ENCODE peak calls at places on chromosomes 4 and X, in eight cellular contexts. I is OCI-LY7, F is HCT116, U is SK-N-SH, B is breast epithelium, K is fibroblast of villous mesenchyme, Y is cardiac muscle cell, E is fibroblast of the aortic adventitia. M is an unnamed sample.

GRCh38 chr4:2785613-2786012 is 7.3 kb upstream of the SH3BP2 start:
- DNase-seq in I (peak; percentile 89), F (no peak), U (no peak), B (no peak), K (no peak), Y (no peak), E (no peak), M (no peak)

GRCh38 chr4:92163348-92163747 is 140.4 kb upstream of the GRID2 start:
- DNase-seq in I (peak; percentile 14), F (peak; percentile 16), U (no peak), B (no peak), K (no peak), Y (peak; percentile 6), E (peak; percentile 6), M (peak; percentile 17)

GRCh38 chrX:38304010-38304409 is 23.3 kb downstream of the RPGR start:
- DNase-seq in I (peak; percentile 11), F (no peak), U (no peak), B (no peak), K (no peak), Y (peak; percentile 46), E (peak; percentile 22), M (peak; percentile 61)

GRCh38 chr4:150145090-150145949 is 67.1 kb downstream of the DCLK2 start:
- DNase-seq in I (no peak), F (no peak), U (no peak), B (no peak), K (no peak), Y (no peak), E (peak; percentile 60), M (no peak)

GRCh38 chrX:111445485-111445884 is 33.5 kb upstream of the DCX start:
- DNase-seq in I (peak; percentile 40), F (peak; percentile 15), U (peak; percentile 16), B (no peak), K (peak; percentile 38), Y (peak; percentile 42), E (peak; percentile 46), M (peak; percentile 50)

GRCh38 chr4:151801547-151802516 is 41.0 kb upstream of the GATB start:
- DNase-seq in I (peak; percentile 56), F (peak; percentile 51), U (peak; percentile 59), B (no peak), K (peak; percentile 64), Y (peak; percentile 60), E (peak; percentile 46), M (peak; percentile 54)

GRCh38 chr4:6345096-6345830 is 75.6 kb downstream of the WFS1 start:
- DNase-seq in I (no peak), F (no peak), U (no peak), B (no peak), K (no peak), Y (no peak), E (no peak), M (no peak)

GRCh38 chrX:67317725-67318124 is 226.1 kb upstream of the AR start:
- DNase-seq in I (no peak), F (no peak), U (no peak), B (no peak), K (no peak), Y (no peak), E (no peak), M (no peak)

GRCh38 chr4:4457803-4458550 is 71.1 kb downstream of the NSG1 start:
- DNase-seq in I (no peak), F (no peak), U (no peak), B (no peak), K (peak; percentile 33), Y (peak; percentile 21), E (no peak), M (peak; percentile 34)

DNA sequence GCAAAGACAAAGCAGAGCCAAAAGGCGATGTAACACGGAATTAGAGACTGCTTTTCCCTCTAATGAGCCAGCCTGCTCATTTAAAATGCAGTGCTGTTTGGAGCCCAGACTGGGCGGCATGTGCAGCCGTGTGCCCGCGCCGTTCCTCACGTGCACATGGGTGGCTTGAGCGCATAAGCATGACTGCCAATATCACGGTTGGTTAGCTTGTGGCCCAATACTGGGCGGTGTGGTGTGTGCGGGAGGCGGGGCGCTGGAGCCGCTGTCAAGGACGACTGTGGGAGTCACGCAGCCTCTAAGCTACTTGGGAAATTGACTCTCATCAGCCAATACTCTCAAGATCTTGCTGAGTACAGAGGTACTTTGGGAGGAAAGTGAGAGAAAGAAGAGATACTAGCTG is 86.9 kb upstream of the SCOC start:
- DNase-seq in I (no peak), F (no peak), U (peak; percentile 66), B (no peak), K (no peak), Y (no peak), E (no peak), M (no peak)
- H3K4me3 ChIP-seq in I (no peak overlapping the region), F (no peak overlapping the region), U (no peak overlapping the region), B (peak overlapping the region; percentile 41), K (no peak overlapping the region), Y (no peak overlapping the region), E (no peak overlapping the region), M (no peak overlapping the region)

GRCh38 chrX:139203681-139204575 is 326.6 kb upstream of the F9 start:
- DNase-seq in I (no peak), F (no peak), U (peak; percentile 33), B (no peak), K (no peak), Y (peak; percentile 6), E (peak; percentile 25), M (no peak)
- TF ChIP-seq CTCF in I (no peak), F (no peak), U (no peak), B (no peak), K (no peak), Y (no peak), E (no peak), M (no peak)

GRCh38 chr4:146335763-146336412 is 121.5 kb downstream of the REELD1 start:
- DNase-seq in I (no peak), F (no peak), U (no peak), B (no peak), K (no peak), Y (no peak), E (no peak), M (peak; percentile 32)

GRCh38 chr4:146333895-146334262 is 119.5 kb downstream of the REELD1 start:
- DNase-seq in I (no peak), F (no peak), U (no peak), B (no peak), K (no peak), Y (no peak), E (no peak), M (no peak)

GRCh38 chr4:146334862-146335449 is 120.6 kb downstream of the REELD1 start:
- DNase-seq in I (no peak), F (no peak), U (no peak), B (no peak), K (no peak), Y (no peak), E (peak; percentile 19), M (no peak)

GRCh38 chr4:146330392-146330791 is 116.1 kb downstream of the REELD1 start:
- DNase-seq in I (no peak), F (no peak), U (no peak), B (no peak), K (no peak), Y (no peak), E (peak; percentile 32), M (peak; percentile 29)

GRCh38 chr4:146333187-146333894 is 119.0 kb downstream of the REELD1 start:
- DNase-seq in I (peak; percentile 14), F (no peak), U (no peak), B (no peak), K (peak; percentile 91), Y (peak; percentile 62), E (peak; percentile 54), M (peak; percentile 43)
- H3K4me3 ChIP-seq in I (no peak overlapping the region), F (no peak overlapping the region), U (peak overlapping the region; percentile 25), B (no peak overlapping the region), K (peak overlapping the region; percentile 46), Y (no peak overlapping the region), E (peak overlapping the region; percentile 22), M (no peak overlapping the region)

DNA sequence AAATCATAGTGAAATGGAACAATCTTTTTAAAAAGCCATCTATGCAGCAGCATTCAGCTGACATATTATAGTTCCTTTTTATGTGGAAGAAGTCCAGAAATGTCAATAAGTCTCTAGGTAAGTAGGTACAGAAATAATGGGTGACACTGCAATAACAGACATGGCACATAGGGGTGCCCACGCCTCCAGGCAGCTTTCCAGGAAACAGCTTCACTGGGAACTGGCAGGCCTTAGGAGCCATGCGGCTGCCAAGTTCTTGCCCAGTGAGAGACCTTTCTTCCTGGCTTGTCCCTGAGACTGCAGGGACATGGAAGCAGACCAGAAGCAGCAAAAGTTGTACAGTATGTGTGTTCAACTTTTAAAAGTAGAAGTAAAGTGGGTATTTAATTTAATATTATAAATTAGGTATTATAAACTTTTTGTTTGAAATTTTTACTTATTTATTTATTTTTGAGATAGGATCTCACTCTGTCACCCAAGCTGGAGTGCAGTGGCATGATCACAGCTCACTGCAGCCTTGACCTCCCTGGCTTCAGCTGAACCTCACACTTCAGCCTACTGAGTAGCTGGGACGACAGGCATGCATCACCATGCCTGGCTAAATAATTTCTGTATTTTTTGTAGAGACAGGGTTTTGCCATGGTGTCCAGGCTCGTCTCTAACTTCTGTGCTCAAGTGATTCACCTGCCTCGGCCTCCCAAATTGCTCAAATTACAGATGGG is 12.1 kb upstream of the ETNPPL start:
- DNase-seq in I (no peak), F (peak; percentile 3), U (no peak), B (peak; percentile 39), K (no peak), Y (no peak), E (no peak), M (no peak)
- TF ChIP-seq CTCF in I (no peak), F (peak; percentile 16), U (no peak), B (no peak), K (no peak), Y (no peak), E (no peak), M (no peak)

GRCh38 chrX:153782871-153783270 is 2.0 kb downstream of the SRPK3 start:
- DNase-seq in I (no peak), F (no peak), U (no peak), B (no peak), K (no peak), Y (no peak), E (no peak), M (no peak)
- H3K4me3 ChIP-seq in I (no peak overlapping the region), F (no peak overlapping the region), U (no peak overlapping the region), B (no peak overlapping the region), K (no peak overlapping the region), Y (no peak overlapping the region), E (no peak overlapping the region), M (no peak overlapping the region)

GRCh38 chr4:16508968-16509367 is 282.7 kb upstream of the TAPT1 start:
- DNase-seq in I (peak; percentile 4), F (no peak), U (no peak), B (no peak), K (no peak), Y (no peak), E (no peak), M (no peak)
- TF ChIP-seq CTCF in I (peak; percentile 74), F (peak; percentile 66), U (peak; percentile 51), B (no peak), K (peak; percentile 36), Y (peak; percentile 23), E (peak; percentile 37), M (peak; percentile 43)

GRCh38 chrX:19563327-19563726 is 48.0 kb upstream of the MAP3K15 start:
- DNase-seq in I (peak; percentile 44), F (no peak), U (no peak), B (no peak), K (no peak), Y (no peak), E (no peak), M (no peak)
- H3K4me3 ChIP-seq in I (no peak overlapping the region), F (no peak overlapping the region), U (no peak overlapping the region), B (no peak overlapping the region), K (no peak overlapping the region), Y (no peak overlapping the region), E (no peak overlapping the region), M (no peak overlapping the region)